ENCODE peak calls at places on chromosome 20, in nine cellular contexts. T is GM19239, R is C1 segment of cervical spinal cord, V is upper lobe of left lung, K is NT2/D1, G is cardiac fibroblast, H is MV-4-11, Z is GM04504, Q is astrocyte. N is an unnamed sample.

GRCh38 chr20:48064929-48065328 is 279.6 kb upstream of the SULF2 start:
- DNase-seq in Z (no peak), K (no peak), R (no peak), G (peak), Q (peak), T (no peak), V (no peak), H (no peak), N (no peak)

GRCh38 chr20:61186771-61187170 is 65.3 kb upstream of the CDH4 start:
- DNase-seq in G (peak), T (no peak), Z (no peak), H (no peak), R (no peak), V (no peak), Q (peak), K (no peak), N (no peak)

GRCh38 chr20:63702751-63703470 is 4.9 kb downstream of the ARFRP1 start:
- DNase-seq in Q (no peak), G (no peak), H (no peak), T (no peak), Z (no peak), K (no peak), R (no peak), V (no peak), N (no peak)

GRCh38 chr20:23971320-23971719 is 17.3 kb downstream of the GGTLC1 start:
- DNase-seq in T (no peak), V (no peak), R (no peak), Z (no peak), K (no peak), G (no peak), Q (no peak), H (peak), N (no peak)

GRCh38 chr20:1291191-1291741 is 25.2 kb downstream of the SNPH start:
- DNase-seq in T (no peak), K (no peak), Q (peak), H (no peak), Z (no peak), G (peak), R (no peak), V (no peak), N (no peak)

GRCh38 chr20:62961310-62961783 is 8.8 kb downstream of the SLC17A9 start:
- DNase-seq in Z (no peak), G (no peak), T (no peak), K (no peak), V (no peak), H (no peak), R (no peak), Q (no peak), N (no peak)

GRCh38 chr20:18543932-18544331 is 23.3 kb upstream of the SMIM26 start:
- DNase-seq in T (no peak), R (no peak), Z (no peak), V (no peak), K (no peak), Q (no peak), G (no peak), H (no peak), N (no peak)

GRCh38 chr20:23231561-23232218 is 118.9 kb upstream of the NXT1 start:
- DNase-seq in Q (peak), H (no peak), T (no peak), R (no peak), G (peak), V (no peak), K (no peak), Z (no peak), N (no peak)

GRCh38 chr20:19047040-19047950 is 165.1 kb upstream of the SLC24A3 start:
- DNase-seq in Q (no peak), G (no peak), R (no peak), T (no peak), H (peak), Z (no peak), K (no peak), V (peak), N (no peak)

GRCh38 chr20:52958206-52958605 is 14.0 kb upstream of the TSHZ2 start:
- DNase-seq in T (no peak), H (no peak), K (no peak), V (no peak), R (no peak), Q (no peak), Z (no peak), G (no peak), N (no peak)

N was measured in effector memory CD4-positive, alpha-beta T cell.